ENCODE peak calls at places on chromosomes 11 and 22, in five cellular contexts. D is ELR; N is substantia nigra; O is stimulated activated CD4-positive, alpha-beta T cell treated with anti-CD3 and anti-CD28 coated beads, Interleukin-4, amount 100 ng/mL, for 48 hours; B is renal cortical epithelial cell. Y is an unnamed sample.

GRCh38 chr11:77085652-77086051 is 17.0 kb upstream of the OMP start:
- DNase-seq in D (no peak), N (no peak), O (no peak), B (no peak), Y (no peak)

GRCh38 chr11:2929880-2930704 is 872 bp upstream of the PHLDA2 start:
- DNase-seq in D (peak), N (no peak), O (peak), B (no peak), Y (peak)

GRCh38 chr11:69449320-69450063 is 32.0 kb upstream of the LINC01488 start:
- DNase-seq in D (peak), N (peak), O (no peak), B (no peak), Y (no peak)

GRCh38 chr11:15053201-15053685 is 20.1 kb upstream of the CALCB start:
- DNase-seq in D (peak), N (no peak), O (peak), B (peak), Y (no peak)

GRCh38 chr22:46472722-46473016 is 64.8 kb downstream of the CELSR1 start:
- DNase-seq in D (no peak), N (no peak), O (no peak), B (no peak), Y (no peak)

GRCh38 chr11:573146-573759 is 3.0 kb upstream of the PHRF1 start:
- DNase-seq in D (no peak), N (no peak), O (no peak), B (no peak), Y (no peak)

GRCh38 chr11:130216221-130216550 is 56.6 kb downstream of the ST14 start:
- DNase-seq in D (no peak), N (no peak), O (no peak), B (no peak), Y (no peak)

GRCh38 chr11:113553235-113553634 is 78.0 kb upstream of the DRD2 start:
- DNase-seq in D (peak), N (no peak), O (no peak), B (peak), Y (no peak)

GRCh38 chr11:44732564-44732963 is 5.8 kb downstream of the TSPAN18 start:
- DNase-seq in D (no peak), N (no peak), O (no peak), B (no peak), Y (no peak)

GRCh38 chr11:45560153-45560934 is 105.1 kb downstream of the CHST1 start:
- DNase-seq in D (no peak), N (no peak), O (no peak), B (no peak), Y (no peak)

GRCh38 chr22:23073506-23074229 is 3.3 kb downstream of the GNAZ start:
- DNase-seq in D (no peak), N (no peak), O (no peak), B (no peak), Y (no peak)

GRCh38 chr11:60334005-60334620 is 7.1 kb downstream of the MS4A6E start:
- DNase-seq in D (peak), N (peak), O (peak), B (peak), Y (peak)

GRCh38 chr11:64621283-64622019 is 30.4 kb downstream of the SLC22A12 start:
- DNase-seq in D (no peak), N (no peak), O (no peak), B (no peak), Y (no peak)

Y was measured in stimulated activated effector memory CD8-positive, alpha-beta T cell treated with anti-CD3 and anti-CD28 coated beads, Interleukin-12 subunit alpha, Interleukin-12 subunit beta, amount 100 ng/mL, for 72 hours.